ENCODE peak calls at places on chromosomes 11 and 22, in four cellular contexts. Y is mammary epithelial cell, K is T-cell, I is HFF-Myc. R is an unnamed sample.
A peak's percentile ranks its signal among the peaks of the same experiment; 100 is the strongest.

GRCh38 chr11:69854719-69855118 is 35.5 kb upstream of the FGF3 start:
- DNase-seq in I (no peak), Y (peak; percentile 81), K (no peak), R (no peak)

GRCh38 chr11:65719887-65720236 is 736 bp downstream of the RNASEH2C start:
- DNase-seq in Y (peak; percentile 48), I (no peak), K (peak; percentile 17), R (peak; percentile 43)

GRCh38 chr11:58334708-58335107 is 24.2 kb downstream of the OR5B17 start:
- DNase-seq in I (peak; percentile 19), Y (peak; percentile 83), K (no peak), R (no peak)

GRCh38 chr11:120568572-120569307 is 57.2 kb downstream of the GRIK4 start:
- DNase-seq in I (no peak), K (no peak), Y (no peak), R (no peak)

GRCh38 chr11:3146612-3147256 is 18.4 kb downstream of the OSBPL5 start:
- DNase-seq in Y (no peak), I (no peak), K (no peak), R (no peak)

GRCh38 chr11:8224711-8225110 is 39.0 kb downstream of the LMO1 start:
- DNase-seq in K (no peak), I (no peak), Y (no peak), R (no peak)

GRCh38 chr11:33706961-33707360 is 6.3 kb upstream of the C11orf91 start:
- DNase-seq in I (no peak), K (no peak), Y (no peak), R (no peak)

GRCh38 chr22:32308934-32309333 is 48.7 kb upstream of the RFPL3 start:
- DNase-seq in Y (no peak), K (no peak), I (no peak), R (no peak)

GRCh38 chr11:15059132-15059531 is 14.3 kb upstream of the CALCB start:
- DNase-seq in I (no peak), K (no peak), Y (no peak), R (no peak)

GRCh38 chr11:67640758-67641113 is 1.2 kb upstream of the TBX10 start:
- DNase-seq in K (no peak), I (no peak), Y (no peak), R (no peak)

GRCh38 chr11:19511413-19512183 is 201.0 kb upstream of the NAV2 start:
- DNase-seq in K (no peak), I (no peak), Y (no peak), R (no peak)

R was measured in DND-41.